ENCODE peak calls at places on chromosome 10, in six cellular contexts. S is CD8-positive, alpha-beta T cell; X is foreskin keratinocyte; K is astrocyte of the spinal cord; M is endodermal cell; Q is B cell. E is an unnamed sample.
A peak's percentile ranks its signal among the peaks of the same experiment; 100 is the strongest.

GRCh38 chr10:114761205-114762193 is 60.1 kb upstream of the FHIP2A start:
- DNase-seq in S (no peak), M (no peak), X (no peak), Q (no peak), K (no peak), E (no peak)

GRCh38 chr10:75205908-75206307 is 4.7 kb upstream of the VDAC2 start:
- DNase-seq in M (peak; percentile 39), S (no peak), X (no peak), K (no peak), Q (no peak), E (no peak)

GRCh38 chr10:102452672-102453340 is 1.5 kb upstream of the C10orf95 start:
- DNase-seq in M (no peak), Q (no peak), K (peak; percentile 71), S (peak; percentile 25), X (no peak), E (no peak)

GRCh38 chr10:35041502-35041879 is 48.6 kb downstream of the CUL2 start:
- DNase-seq in M (no peak), X (peak; percentile 72), Q (no peak), S (no peak), K (no peak), E (no peak)

GRCh38 chr10:63666836-63667383 is 145.7 kb downstream of the REEP3 start:
- DNase-seq in X (no peak), Q (no peak), S (no peak), M (no peak), K (peak; percentile 97), E (no peak)

GRCh38 chr10:79001082-79001885 is 67.5 kb upstream of the ZMIZ1 start:
- DNase-seq in M (no peak), X (no peak), K (no peak), S (no peak), Q (no peak), E (no peak)

GRCh38 chr10:34759161-34759836 is 55.8 kb downstream of the PARD3 start:
- DNase-seq in K (no peak), Q (no peak), X (peak; percentile 54), M (no peak), S (no peak), E (no peak)

GRCh38 chr10:29858352-29859267 is 200.8 kb downstream of the JCAD start:
- DNase-seq in M (peak; percentile 78), Q (no peak), S (no peak), K (peak; percentile 87), X (peak; percentile 74), E (no peak)

GRCh38 chr10:102565793-102566192 is 62.0 kb downstream of the SUFU start:
- DNase-seq in Q (no peak), X (no peak), M (peak; percentile 93), S (no peak), K (no peak), E (no peak)

DNA sequence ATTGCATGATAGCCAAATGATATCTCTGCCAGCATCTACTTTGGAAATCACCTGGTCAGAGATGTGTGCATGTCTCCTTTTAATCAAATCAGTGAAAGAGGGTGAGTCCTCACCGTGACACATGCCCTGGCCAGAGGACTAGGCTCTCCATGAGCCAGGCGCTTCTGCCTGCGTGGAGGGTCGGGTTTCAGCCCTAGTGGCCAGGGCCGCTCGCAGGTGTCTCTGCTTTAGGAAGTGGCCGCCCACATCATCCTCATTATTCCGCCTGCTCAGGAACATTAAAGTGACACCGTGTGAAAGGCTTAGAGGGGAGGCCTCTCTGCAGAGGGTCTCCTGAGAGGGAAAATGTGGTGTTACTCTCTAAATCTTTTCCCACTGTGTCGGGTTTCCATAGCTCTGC is 173.6 kb upstream of the PRKCQ start:
- DNase-seq in X (no peak), S (no peak), Q (no peak), M (peak; percentile 81), K (no peak), E (no peak)
- TF ChIP-seq CTCF in X (no peak), S (no peak), Q (no peak), M (peak; percentile 57), K (no peak), E (no peak)

GRCh38 chr10:11823122-11823988 is at the start of gene PROSER2:
- DNase-seq in Q (peak; percentile 66), M (peak; percentile 77), X (no peak), S (peak; percentile 5), K (peak; percentile 48), E (no peak)
- TF ChIP-seq CTCF in Q (no peak), M (peak; percentile 59), X (peak; percentile 29), S (no peak), K (no peak), E (no peak)

DNA sequence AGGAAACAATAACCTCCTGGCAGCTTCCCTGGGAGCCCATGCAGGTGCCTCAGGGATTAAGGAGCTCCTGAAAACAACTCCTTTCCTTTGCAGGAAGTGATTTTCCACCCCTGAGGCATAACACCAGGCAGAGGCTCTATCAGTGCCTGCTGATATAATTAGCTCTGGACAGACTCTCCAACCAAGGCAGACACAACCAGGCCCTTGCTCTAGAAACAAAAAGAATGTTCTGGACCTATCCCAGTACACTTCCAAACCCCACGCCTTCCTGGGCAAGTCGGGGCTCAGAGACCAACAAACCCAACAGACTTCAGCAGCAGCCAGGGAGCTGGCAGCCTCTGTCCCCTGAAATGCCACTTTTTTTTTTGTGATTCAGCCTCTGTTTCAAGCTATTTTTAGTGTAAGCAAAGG is 247.1 kb downstream of the KCNMA1 start:
- DNase-seq in K (no peak), X (peak; percentile 57), Q (no peak), S (no peak), M (peak; percentile 44), E (no peak)
- TF ChIP-seq CTCF in K (no peak), X (no peak), Q (no peak), S (no peak), M (no peak), E (no peak)

DNA sequence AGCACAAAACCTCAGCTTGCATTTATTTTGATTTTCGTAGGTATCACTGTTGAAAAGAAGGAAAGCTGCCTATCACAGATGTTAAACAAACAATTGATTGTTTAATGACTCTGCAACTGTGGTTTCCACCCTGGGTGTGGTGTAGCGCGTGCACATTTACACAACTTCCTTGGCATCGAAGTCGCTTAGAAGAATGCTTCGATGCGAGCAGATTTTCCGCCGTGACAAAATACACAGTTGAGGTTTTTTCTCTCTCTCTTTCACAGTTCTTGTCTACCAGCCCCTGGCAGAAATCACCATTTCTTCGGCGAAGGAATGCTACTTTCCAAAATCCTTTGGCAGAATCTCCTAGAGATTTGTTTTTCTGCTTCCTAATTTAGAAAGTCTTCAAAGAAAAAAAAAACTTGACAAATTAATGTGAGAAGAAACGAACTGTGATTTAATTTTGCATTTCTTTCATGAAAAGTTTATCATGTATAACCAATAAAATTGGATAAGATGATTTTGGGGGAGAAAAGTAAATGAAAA is 70.7 kb upstream of the C1QL3 start:
- DNase-seq in Q (no peak), X (no peak), M (no peak), K (no peak), S (no peak), E (no peak)
- TF ChIP-seq CTCF in Q (no peak), X (no peak), M (no peak), K (no peak), S (no peak), E (no peak)

GRCh38 chr10:7529638-7530037 is 118.8 kb upstream of the SFMBT2 start:
- DNase-seq in K (no peak), S (no peak), M (peak; percentile 83), Q (no peak), X (peak; percentile 15), E (no peak)
- TF ChIP-seq CTCF in K (peak; percentile 15), S (no peak), M (peak; percentile 78), Q (no peak), X (peak; percentile 55), E (no peak)